ENCODE peak calls at places on chromosomes 13 and 19, in eight cellular contexts. G is GM23338, E is Karpas-422, K is PC-9, Q is astrocyte, F is neuronal stem cell, I is PC-3, V is endothelial cell of umbilical vein. C is an unnamed sample.

GRCh38 chr19:36577271-36577996 is 4.3 kb upstream of the ZNF529 start:
- DNase-seq in G (no peak), E (no peak), K (no peak), Q (peak; percentile 42), F (no peak), I (no peak), V (no peak), C (no peak)

GRCh38 chr13:59914556-59914955 is 249.2 kb downstream of the DIAPH3 start:
- DNase-seq in G (no peak), E (no peak), K (no peak), Q (peak; percentile 73), F (no peak), I (no peak), V (no peak), C (no peak)

GRCh38 chr13:94795292-94795691 is 82.9 kb upstream of the SOX21 start:
- DNase-seq in G (no peak), E (no peak), K (no peak), Q (no peak), F (no peak), I (no peak), V (no peak), C (no peak)

GRCh38 chr19:13117772-13118423 is at the start of gene NACC1:
- DNase-seq in G (peak; percentile 94), E (peak; percentile 97), K (peak; percentile 92), Q (peak; percentile 69), F (peak; percentile 86), I (peak; percentile 95), V (peak; percentile 87), C (peak; percentile 96)

GRCh38 chr13:48896312-48896711 is 79.4 kb upstream of the FNDC3A start:
- DNase-seq in G (no peak), E (peak; percentile 47), K (no peak), Q (peak; percentile 56), F (no peak), I (peak; percentile 55), V (peak; percentile 53), C (no peak)

GRCh38 chr19:55230329-55230728 is 1.8 kb upstream of the TMEM86B start:
- DNase-seq in G (no peak), E (no peak), K (no peak), Q (no peak), F (no peak), I (no peak), V (no peak), C (no peak)

GRCh38 chr19:6739390-6739883 is at the start of gene TRIP10:
- DNase-seq in G (peak; percentile 84), E (peak; percentile 91), K (peak; percentile 65), Q (peak; percentile 15), F (peak; percentile 79), I (peak; percentile 87), V (peak; percentile 66), C (peak; percentile 96)

GRCh38 chr19:35966771-35967170 is 28.2 kb upstream of the SDHAF1 start:
- DNase-seq in G (no peak), E (no peak), K (no peak), Q (no peak), F (no peak), I (no peak), V (no peak), C (no peak)

GRCh38 chr13:60642552-60642951 is 245.5 kb downstream of the TDRD3 start:
- DNase-seq in G (peak; percentile 43), E (no peak), K (no peak), Q (no peak), F (no peak), I (peak; percentile 16), V (no peak), C (no peak)

GRCh38 chr13:66831317-66831716 is 398.8 kb downstream of the PCDH9 start:
- DNase-seq in G (no peak), E (peak; percentile 43), K (no peak), Q (no peak), F (no peak), I (no peak), V (no peak), C (no peak)

GRCh38 chr13:76663941-76664340 is 222.3 kb downstream of the KCTD12 start:
- DNase-seq in G (no peak), E (no peak), K (no peak), Q (no peak), F (no peak), I (no peak), V (no peak), C (no peak)

GRCh38 chr19:372306-372890 is 27.8 kb upstream of the MIER2 start:
- DNase-seq in G (no peak), E (peak; percentile 11), K (no peak), Q (peak; percentile 69), F (no peak), I (no peak), V (peak; percentile 30), C (peak; percentile 57)

GRCh38 chr19:33731886-33732285 is 64.8 kb upstream of the KCTD15 start:
- DNase-seq in G (no peak), E (no peak), K (no peak), Q (no peak), F (no peak), I (no peak), V (no peak), C (no peak)

GRCh38 chr19:16920816-16921529 is 32.2 kb downstream of the F2RL3 start:
- DNase-seq in G (no peak), E (no peak), K (peak; percentile 80), Q (peak; percentile 81), F (no peak), I (peak; percentile 90), V (no peak), C (peak; percentile 54)

GRCh38 chr19:292951-293350 is 1.7 kb upstream of the PLPP2 start:
- DNase-seq in G (no peak), E (no peak), K (no peak), Q (no peak), F (no peak), I (no peak), V (no peak), C (no peak)

GRCh38 chr19:18278521-18279265 is 2.7 kb downstream of the JUND start:
- DNase-seq in G (peak; percentile 43), E (peak; percentile 60), K (no peak), Q (no peak), F (no peak), I (no peak), V (peak; percentile 14), C (no peak)

GRCh38 chr13:27481766-27482165 is 31.4 kb upstream of the MTIF3 start:
- DNase-seq in G (peak; percentile 90), E (peak; percentile 55), K (peak; percentile 22), Q (no peak), F (peak; percentile 56), I (peak; percentile 55), V (peak; percentile 28), C (peak; percentile 70)

GRCh38 chr13:41621716-41622508 is 164.6 kb downstream of the RGCC start:
- DNase-seq in G (no peak), E (no peak), K (no peak), Q (peak; percentile 63), F (no peak), I (no peak), V (no peak), C (no peak)
- H3K27ac ChIP-seq in G (no peak overlapping the region), E (no peak overlapping the region), K (no peak overlapping the region), Q (peak overlapping the region; percentile 11), F (no peak overlapping the region), I (peak overlapping the region; percentile 35), V (no peak overlapping the region), C (peak overlapping the region; percentile 78)

DNA sequence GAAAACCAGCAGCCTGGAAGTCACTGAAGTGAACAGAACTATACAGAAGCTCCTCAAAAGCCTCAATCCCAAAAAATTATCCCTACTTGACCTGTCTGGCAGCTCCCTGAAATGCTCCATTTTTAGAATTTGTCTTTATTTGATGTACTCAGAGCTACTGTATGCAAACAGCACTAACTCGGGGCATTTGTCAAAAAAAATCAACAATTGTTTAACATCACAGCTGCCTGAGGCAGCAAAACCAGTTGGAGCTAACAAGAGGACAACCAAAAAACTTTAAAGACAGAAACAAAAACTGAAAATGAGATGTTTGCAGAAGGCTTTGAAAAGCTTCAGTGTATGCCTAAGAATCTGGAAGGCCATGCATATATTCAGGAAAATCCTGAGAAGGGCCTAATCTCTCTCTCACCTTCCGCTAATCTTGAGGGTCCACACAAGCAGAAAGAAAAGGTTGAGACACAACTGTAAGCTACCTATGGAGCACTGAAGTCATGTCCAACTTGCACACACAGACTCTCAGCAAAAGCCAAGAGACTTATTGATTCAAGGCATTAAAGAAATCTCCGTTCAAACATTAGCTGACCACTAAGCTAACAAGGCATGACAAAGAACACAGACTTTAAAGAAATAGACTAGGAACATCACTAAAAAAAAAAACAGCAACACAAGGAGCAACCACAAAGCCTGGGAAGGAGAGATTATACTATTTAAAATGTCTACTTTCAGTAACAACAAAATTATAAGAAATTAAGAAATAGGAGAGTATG is 16.1 kb downstream of the VWA8 start:
- DNase-seq in G (no peak), E (no peak), K (no peak), Q (no peak), F (no peak), I (peak; percentile 20), V (no peak), C (no peak)
- H3K4me2 ChIP-seq in G (no peak overlapping the region), E (no peak overlapping the region), K (no peak overlapping the region), Q (no peak overlapping the region), F (no peak overlapping the region), I (no peak overlapping the region), V (no peak overlapping the region), C (no peak overlapping the region)

GRCh38 chr19:30559446-30559845 is 187.3 kb downstream of the ZNF536 start:
- DNase-seq in G (no peak), E (no peak), K (no peak), Q (no peak), F (no peak), I (no peak), V (no peak), C (no peak)

GRCh38 chr19:30557927-30558557 is 185.9 kb downstream of the ZNF536 start:
- DNase-seq in G (peak; percentile 60), E (no peak), K (no peak), Q (no peak), F (peak; percentile 5), I (no peak), V (no peak), C (no peak)

GRCh38 chr19:30557212-30557611 is 185.0 kb downstream of the ZNF536 start:
- DNase-seq in G (no peak), E (no peak), K (no peak), Q (no peak), F (no peak), I (peak; percentile 21), V (no peak), C (no peak)

GRCh38 chr19:30556230-30556711 is 184.1 kb downstream of the ZNF536 start:
- DNase-seq in G (peak; percentile 55), E (no peak), K (no peak), Q (no peak), F (no peak), I (no peak), V (no peak), C (no peak)

DNA sequence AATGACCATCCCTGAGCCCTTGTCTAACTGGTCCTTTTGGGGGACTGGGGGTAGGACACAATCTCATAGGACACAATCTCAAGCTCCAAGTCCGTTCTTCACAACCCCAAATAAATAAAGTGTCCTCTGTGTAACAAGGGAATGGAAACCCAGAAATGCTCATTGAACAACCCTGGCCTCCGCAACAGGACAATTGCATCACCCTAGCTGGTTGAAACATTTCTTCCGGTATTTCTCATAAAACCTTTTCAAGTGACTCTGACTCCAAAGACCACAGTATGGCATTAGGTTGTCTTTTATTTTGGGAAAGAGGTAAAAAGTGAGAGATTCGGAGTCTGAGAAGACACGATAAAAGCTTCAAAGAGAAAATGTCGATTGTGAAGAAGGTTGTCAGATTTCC is 186.6 kb downstream of the ZNF536 start:
- DNase-seq in G (no peak), E (no peak), K (no peak), Q (no peak), F (no peak), I (no peak), V (no peak), C (no peak)
- H3K27ac ChIP-seq in G (no peak overlapping the region), E (no peak overlapping the region), K (no peak overlapping the region), Q (no peak overlapping the region), F (no peak overlapping the region), I (no peak overlapping the region), V (no peak overlapping the region), C (no peak overlapping the region)

GRCh38 chr19:27972291-27973040 is 1240.5 kb downstream of the UQCRFS1 start:
- DNase-seq in G (no peak), E (no peak), K (peak; percentile 11), Q (peak; percentile 88), F (no peak), I (peak; percentile 41), V (no peak), C (peak; percentile 52)
- H3K4me2 ChIP-seq in G (no peak overlapping the region), E (no peak overlapping the region), K (no peak overlapping the region), Q (peak overlapping the region; percentile 57), F (no peak overlapping the region), I (no peak overlapping the region), V (no peak overlapping the region), C (no peak overlapping the region)